ENCODE peak calls at places on chromosome 22, in six cellular contexts. K, N, D, J, H and M are unnamed samples.
A peak's percentile ranks its signal among the peaks of the same experiment; 100 is the strongest.

GRCh38 chr22:17773606-17774205 is 563 bp downstream of the BID start:
- DNase-seq in N (peak; percentile 65), H (peak; percentile 54), D (no peak), J (peak; percentile 67), K (peak; percentile 76), M (no peak)

GRCh38 chr22:43313497-43314474 is 29.4 kb downstream of the SCUBE1 start:
- DNase-seq in K (peak; percentile 24), D (no peak), N (no peak), J (no peak), H (no peak), M (no peak)

GRCh38 chr22:42994917-42995562 is 19.9 kb downstream of the PACSIN2 start:
- DNase-seq in K (no peak), D (peak; percentile 75), H (peak; percentile 90), J (no peak), N (peak; percentile 65), M (peak; percentile 60)

GRCh38 chr22:45903355-45904149 is 73.4 kb downstream of the WNT7B start:
- DNase-seq in J (no peak), K (no peak), D (peak; percentile 53), H (peak; percentile 70), N (no peak), M (peak; percentile 28)

GRCh38 chr22:19691721-19692341 is 22.5 kb upstream of the SEPTIN5 start:
- DNase-seq in K (peak; percentile 83), D (peak; percentile 15), J (no peak), H (peak; percentile 56), N (no peak), M (no peak)

GRCh38 chr22:46329616-46330015 is 5.9 kb upstream of the TRMU start:
- DNase-seq in H (no peak), N (peak; percentile 35), J (no peak), K (no peak), D (no peak), M (no peak)

GRCh38 chr22:27913162-27913741 is 5.8 kb downstream of the PITPNB start:
- DNase-seq in D (no peak), N (no peak), J (no peak), K (peak; percentile 80), H (no peak), M (no peak)

GRCh38 chr22:35719212-35719869 is 1.7 kb downstream of the APOL5 start:
- DNase-seq in D (no peak), N (no peak), H (no peak), J (no peak), K (no peak), M (no peak)

GRCh38 chr22:48044484-48045060 is 1282.1 kb downstream of the TBC1D22A start:
- DNase-seq in D (no peak), N (no peak), H (no peak), J (no peak), K (no peak), M (no peak)

GRCh38 chr22:19109198-19110063 is 12.8 kb downstream of the DGCR2 start:
- DNase-seq in N (no peak), K (no peak), J (no peak), H (peak; percentile 88), D (no peak), M (no peak)

GRCh38 chr22:27269751-27270586 is 531.6 kb downstream of the MN1 start:
- DNase-seq in J (no peak), N (no peak), H (no peak), D (no peak), K (no peak), M (no peak)

GRCh38 chr22:37982938-37983859 is 1.2 kb downstream of the SOX10 start:
- DNase-seq in J (no peak), N (no peak), H (no peak), D (no peak), K (peak; percentile 77), M (no peak)

GRCh38 chr22:36457688-36458450 is 23.6 kb downstream of the TXN2 start:
- DNase-seq in D (no peak), J (no peak), H (no peak), K (no peak), N (no peak), M (no peak)

GRCh38 chr22:37848587-37849088 is 581 bp upstream of the EIF3L start:
- DNase-seq in D (no peak), H (peak; percentile 20), K (peak; percentile 47), N (no peak), J (no peak), M (no peak)

GRCh38 chr22:47043835-47044721 is 281.6 kb downstream of the TBC1D22A start:
- DNase-seq in N (peak; percentile 47), H (no peak), D (no peak), J (no peak), K (no peak), M (no peak)

GRCh38 chr22:42949159-42949558 is 65.8 kb downstream of the PACSIN2 start:
- DNase-seq in N (no peak), J (no peak), K (peak; percentile 58), H (peak; percentile 60), D (no peak), M (no peak)

GRCh38 chr22:19808873-19809478 is 45.7 kb downstream of the GNB1L start:
- DNase-seq in J (no peak), D (no peak), K (no peak), N (peak; percentile 27), H (no peak), M (no peak)

GRCh38 chr22:36860017-36860416 is 789 bp upstream of the NCF4 start:
- DNase-seq in D (no peak), J (no peak), N (no peak), K (no peak), H (peak; percentile 49), M (no peak)

GRCh38 chr22:24444729-24445466 is 17.5 kb downstream of the ADORA2A start:
- DNase-seq in K (no peak), D (no peak), H (no peak), N (no peak), J (no peak), M (no peak)

GRCh38 chr22:17057959-17058814 is 26.6 kb upstream of the IL17RA start:
- DNase-seq in N (peak; percentile 56), J (peak; percentile 72), H (peak; percentile 52), K (peak; percentile 71), D (peak; percentile 57), M (no peak)

GRCh38 chr22:39482768-39483167 is 19.3 kb upstream of the MIEF1 start:
- DNase-seq in N (no peak), J (no peak), K (no peak), D (no peak), H (no peak), M (no peak)

DNA sequence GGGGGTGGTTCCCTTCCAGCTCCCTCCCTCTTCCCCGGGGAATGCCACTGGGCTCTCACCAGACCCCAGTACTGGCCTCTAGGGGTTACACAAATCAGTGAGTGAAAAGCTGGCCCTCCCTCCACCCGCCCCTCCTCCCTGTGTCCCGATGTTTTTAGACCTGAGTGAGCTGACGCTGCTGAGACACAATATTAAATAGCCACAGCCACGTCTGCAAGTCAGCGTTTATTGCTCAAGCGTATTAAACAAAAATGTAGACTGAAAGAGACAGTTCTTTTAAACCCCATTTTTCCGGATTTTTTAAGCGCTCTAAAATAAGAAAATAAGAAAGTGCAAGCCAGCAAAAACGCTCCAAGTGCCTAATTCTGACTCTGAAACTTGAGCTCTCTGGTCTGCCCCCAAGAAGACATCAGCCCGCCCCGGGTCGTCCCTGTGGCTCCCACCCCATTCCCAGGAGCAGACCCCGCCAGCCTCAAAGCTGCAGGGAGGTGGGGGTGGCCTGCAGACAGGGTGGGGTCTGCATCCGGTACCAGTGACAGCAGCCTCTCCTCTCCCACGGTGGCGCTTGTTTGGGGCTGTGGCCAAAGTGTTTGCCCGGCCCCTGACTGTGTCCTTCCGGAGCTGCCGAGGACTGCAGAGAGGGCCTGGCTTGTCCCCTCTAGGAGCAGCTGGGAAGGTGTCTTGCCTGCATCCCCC is 1.2 kb upstream of the TTLL8 start:
- DNase-seq in J (peak; percentile 66), K (peak; percentile 81), D (no peak), N (no peak), H (no peak), M (no peak)
- H3K4me3 ChIP-seq in J (no peak overlapping the region), K (no peak overlapping the region), D (no peak overlapping the region), N (peak overlapping the region; percentile 26), H (no peak overlapping the region), M (peak overlapping the region; percentile 59)

DNA sequence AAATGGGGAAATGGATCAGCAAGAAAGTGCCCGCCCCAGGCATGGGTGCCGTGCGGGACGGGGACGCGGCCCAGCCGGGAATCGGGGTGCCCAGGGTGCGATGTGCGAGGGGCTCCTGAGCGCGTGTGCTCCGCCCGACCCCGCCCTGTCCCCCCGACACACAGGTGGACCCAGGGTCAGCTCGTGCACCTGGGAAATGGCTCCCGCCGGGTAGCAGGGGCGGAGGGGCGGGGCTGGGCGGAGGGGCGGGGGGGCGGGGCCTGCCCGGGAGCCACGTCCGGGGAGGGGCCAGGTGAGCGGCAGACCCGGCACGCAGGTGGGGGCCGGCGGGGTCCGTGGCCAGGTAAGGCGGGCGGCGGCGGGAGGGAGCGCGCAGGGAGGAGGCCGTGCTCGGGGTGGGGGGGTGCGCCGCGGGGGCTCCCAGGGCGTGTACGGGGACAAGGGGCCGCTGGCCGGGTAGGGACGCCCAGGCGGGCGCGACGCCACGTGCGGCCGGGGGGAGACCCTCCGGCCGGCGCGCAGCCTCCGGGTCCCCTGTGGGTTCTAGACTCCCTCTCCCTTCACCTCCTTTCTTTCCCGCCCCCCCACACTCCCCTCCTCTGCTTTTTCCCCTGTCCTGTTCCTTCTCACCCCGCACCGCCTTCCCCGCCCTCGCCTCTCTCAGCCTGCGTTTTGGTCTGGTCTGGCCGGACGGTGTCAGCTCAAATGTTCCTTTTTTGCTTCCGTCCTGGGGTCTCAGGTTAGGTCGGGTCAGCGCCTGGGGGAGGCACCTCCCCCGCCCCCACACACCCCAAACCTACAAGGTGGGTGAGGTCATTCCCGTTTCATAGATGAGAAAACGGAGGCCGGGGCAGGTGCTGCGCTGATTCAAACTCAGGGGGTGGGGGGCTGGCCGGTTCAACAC is at the start of gene ARHGAP8:
- DNase-seq in H (no peak), K (peak; percentile 39), J (no peak), D (no peak), N (peak; percentile 75), M (no peak)
- H3K4me3 ChIP-seq in H (peak within 1 kb of the TSS; percentile 98), K (peak within 1 kb of the TSS; percentile 65), J (peak within 1 kb of the TSS; percentile 74), D (no peak within 1 kb of the TSS), N (peak within 1 kb of the TSS; percentile 50), M (peak within 1 kb of the TSS; percentile 23)

DNA sequence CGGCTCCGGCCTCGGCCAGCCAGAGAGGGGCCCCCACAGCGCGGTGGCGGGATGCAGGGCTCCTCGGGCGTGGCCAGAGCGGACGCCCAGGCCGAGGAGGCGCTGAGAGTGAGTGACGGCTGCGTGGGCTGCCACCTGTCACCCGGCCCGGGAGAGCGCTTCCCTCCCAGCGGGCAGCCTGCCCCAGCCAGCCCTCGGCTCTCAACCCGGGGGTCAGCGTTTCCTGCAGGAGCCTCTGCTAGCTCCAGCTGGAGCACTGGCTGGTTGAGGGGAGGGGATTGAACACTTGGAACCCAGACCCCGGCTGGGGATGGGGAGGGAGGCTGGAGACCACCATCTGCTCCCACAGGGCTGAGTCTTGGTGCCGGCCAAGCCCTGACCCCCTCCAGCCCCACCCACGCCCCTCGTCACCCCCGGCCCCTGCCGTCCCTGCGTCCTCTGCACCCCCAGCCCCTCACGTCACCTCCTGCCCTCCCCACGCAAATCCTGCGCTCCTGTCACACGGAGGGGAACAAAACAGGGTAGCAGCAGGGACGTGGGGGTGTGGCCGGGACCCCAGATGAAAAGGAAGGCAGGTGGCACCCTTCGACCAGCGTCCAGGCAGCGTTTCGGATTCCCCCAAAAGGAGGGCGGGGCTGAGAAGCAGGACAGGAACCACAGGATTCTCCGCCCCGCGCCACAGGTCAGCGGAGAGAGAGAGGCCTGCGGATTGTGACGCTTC is 156.9 kb downstream of the BRD1 start:
- DNase-seq in J (peak; percentile 18), H (no peak), D (no peak), N (peak; percentile 55), K (peak; percentile 37), M (no peak)
- H3K4me3 ChIP-seq in J (peak overlapping the region; percentile 77), H (no peak overlapping the region), D (no peak overlapping the region), N (peak overlapping the region; percentile 50), K (no peak overlapping the region), M (peak overlapping the region; percentile 62)

DNA sequence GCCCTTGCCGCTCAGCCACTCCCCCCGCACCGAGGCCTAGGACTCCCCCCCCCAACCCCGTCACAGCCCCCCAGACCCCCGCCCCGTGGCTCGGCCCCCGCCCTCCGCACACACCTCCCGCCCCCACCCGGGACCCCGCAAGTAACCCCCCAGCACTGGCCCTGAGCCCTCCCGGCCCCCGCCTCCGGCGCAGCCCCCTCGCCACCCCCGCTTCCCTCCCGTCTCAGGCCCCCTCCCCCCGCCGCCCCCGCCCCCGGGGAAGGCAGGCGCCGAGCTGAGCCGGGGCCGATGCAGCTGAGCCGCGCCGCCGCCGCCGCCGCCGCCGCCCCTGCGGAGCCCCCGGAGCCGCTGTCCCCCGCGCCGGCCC is 1.5 kb downstream of the SHANK3 start:
- DNase-seq in J (no peak), K (no peak), D (no peak), H (no peak), N (no peak), M (no peak)
- H3K4me3 ChIP-seq in J (peak overlapping the region; percentile 84), K (no peak overlapping the region), D (no peak overlapping the region), H (no peak overlapping the region), N (peak overlapping the region; percentile 57), M (peak overlapping the region; percentile 63)